ENCODE peak calls at places on chromosome 7, in four cellular contexts. T is HepG2, J is IMR-90, G is K562. F is an unnamed sample.

GRCh38 chr7:157827045-157827862 is 490.4 kb downstream of the DNAJB6 start:
- DNase-seq in T (no peak), J (no peak), G (no peak), F (no peak)

GRCh38 chr7:101138149-101138870 is 11.4 kb downstream of the SERPINE1 start:
- DNase-seq in T (peak), J (peak), G (peak), F (peak)

GRCh38 chr7:81447351-81447952 is 322.4 kb downstream of the HGF start:
- DNase-seq in T (peak), J (peak), G (no peak), F (peak)

GRCh38 chr7:127474457-127474856 is 81.9 kb upstream of the ZNF800 start:
- DNase-seq in T (no peak), J (peak), G (no peak), F (no peak)

GRCh38 chr7:100801833-100802568 is 25.3 kb downstream of the EPHB4 start:
- DNase-seq in T (peak), J (peak), G (peak), F (peak)

GRCh38 chr7:47538846-47539311 is 43.0 kb downstream of the TNS3 start:
- DNase-seq in T (peak), J (no peak), G (no peak), F (peak)

GRCh38 chr7:76051840-76052239 is 3.9 kb downstream of the MDH2 start:
- DNase-seq in T (no peak), J (peak), G (no peak), F (no peak)

GRCh38 chr7:10874666-10875065 is 99.0 kb upstream of the PHF14 start:
- DNase-seq in T (peak), J (no peak), G (no peak), F (no peak)

GRCh38 chr7:50661345-50662058 is 96.3 kb upstream of the DDC start:
- DNase-seq in T (no peak), J (no peak), G (no peak), F (no peak)

GRCh38 chr7:129367700-129368388 is 66.4 kb upstream of the STRIP2 start:
- DNase-seq in T (peak), J (peak), G (peak), F (peak)
- TF ChIP-seq POLR2A in T (no peak), J (no peak), G (no peak), F (no peak)

DNA sequence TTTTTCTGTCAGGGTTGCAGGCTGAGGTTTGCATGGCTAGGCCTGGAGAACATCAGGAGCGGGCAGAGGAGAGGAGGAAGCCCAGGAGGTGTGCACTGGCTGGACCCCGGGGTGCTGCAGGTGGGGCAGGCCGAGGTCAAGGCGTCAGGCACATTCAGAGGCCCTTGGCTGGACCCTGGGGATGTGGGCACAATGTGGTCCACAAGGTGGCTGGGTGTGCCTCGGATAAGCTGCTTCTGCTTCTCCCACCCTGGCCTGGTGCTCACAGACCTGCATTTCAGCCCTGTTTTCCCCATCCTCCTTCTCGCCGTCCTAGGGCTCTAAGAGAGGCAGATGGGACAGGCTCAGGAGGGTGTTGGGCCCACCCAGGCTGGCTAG is 108.2 kb downstream of the ADCY1 start:
- DNase-seq in T (no peak), J (no peak), G (no peak), F (no peak)
- TF ChIP-seq MAZ in T (no peak), J (no peak), G (no peak), F (no peak)

GRCh38 chr7:155129789-155130188 is 59.7 kb downstream of the HTR5A start:
- DNase-seq in T (no peak), J (no peak), G (no peak), F (no peak)
- H3K27ac ChIP-seq in T (no peak), J (no peak), G (no peak), F (no peak)

GRCh38 chr7:518630-519428 is 817 bp downstream of the PDGFA start:
- DNase-seq in T (no peak), J (peak), G (peak), F (peak)
- TF ChIP-seq POLR2A in T (no peak), J (no peak), G (no peak), F (peak)

GRCh38 chr7:73941836-73942551 is 81.0 kb downstream of the TMEM270 start:
- DNase-seq in T (peak), J (peak), G (no peak), F (peak)
- TF ChIP-seq MAZ in T (no peak), J (no peak), G (no peak), F (no peak)

DNA sequence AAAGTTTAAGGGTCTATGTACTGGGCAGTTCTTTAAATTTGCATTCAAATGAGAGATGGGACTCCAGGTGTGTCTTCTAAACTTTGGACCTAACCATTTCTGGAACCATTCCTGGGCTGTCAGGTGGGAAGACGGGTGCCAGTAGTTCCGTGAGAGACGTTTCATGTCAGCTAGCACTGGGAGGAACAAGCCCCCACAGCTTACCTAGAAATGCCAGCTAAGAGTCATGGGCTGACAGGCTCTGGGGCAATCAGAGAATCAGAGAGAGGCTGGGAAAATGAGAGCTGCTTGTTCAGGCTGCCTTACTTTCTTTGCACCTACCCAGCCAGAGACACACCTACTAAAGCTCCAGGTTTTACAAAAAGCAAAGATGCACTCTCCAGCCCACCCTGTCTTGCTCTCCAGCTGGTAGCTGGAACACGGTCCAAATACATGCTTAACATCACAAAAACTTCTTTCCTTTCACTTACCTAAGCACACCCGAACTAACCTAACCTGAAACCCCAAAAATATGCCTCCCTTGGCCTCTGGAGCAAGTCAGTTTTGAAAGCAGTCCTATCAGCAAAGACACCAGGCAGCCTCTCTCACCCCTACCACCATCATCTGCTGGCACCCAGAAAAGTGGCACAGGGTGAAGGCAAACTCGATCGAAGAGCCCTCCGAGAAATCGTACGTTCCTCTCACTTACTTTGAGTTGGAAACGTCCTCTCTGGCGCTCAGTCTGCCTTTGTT is 616 bp downstream of the PTN start:
- DNase-seq in T (no peak), J (peak), G (no peak), F (no peak)
- H3K27ac ChIP-seq in T (no peak), J (peak), G (no peak), F (no peak)

GRCh38 chr7:2383543-2384274 is 19.7 kb upstream of the CHST12 start:
- DNase-seq in T (no peak), J (no peak), G (no peak), F (no peak)
- TF ChIP-seq POLR2A in T (peak), J (no peak), G (no peak), F (no peak)

GRCh38 chr7:64888901-64889685 is 14.0 kb upstream of the ZNF273 start:
- DNase-seq in T (no peak), J (no peak), G (no peak), F (no peak)

GRCh38 chr7:64888561-64888900 is 14.5 kb upstream of the ZNF273 start:
- DNase-seq in T (no peak), J (no peak), G (no peak), F (no peak)

GRCh38 chr7:64887756-64888508 is 15.1 kb upstream of the ZNF273 start:
- DNase-seq in T (peak), J (no peak), G (no peak), F (no peak)

GRCh38 chr7:64890761-64891666 is 12.1 kb upstream of the ZNF273 start:
- DNase-seq in T (no peak), J (no peak), G (peak), F (no peak)

DNA sequence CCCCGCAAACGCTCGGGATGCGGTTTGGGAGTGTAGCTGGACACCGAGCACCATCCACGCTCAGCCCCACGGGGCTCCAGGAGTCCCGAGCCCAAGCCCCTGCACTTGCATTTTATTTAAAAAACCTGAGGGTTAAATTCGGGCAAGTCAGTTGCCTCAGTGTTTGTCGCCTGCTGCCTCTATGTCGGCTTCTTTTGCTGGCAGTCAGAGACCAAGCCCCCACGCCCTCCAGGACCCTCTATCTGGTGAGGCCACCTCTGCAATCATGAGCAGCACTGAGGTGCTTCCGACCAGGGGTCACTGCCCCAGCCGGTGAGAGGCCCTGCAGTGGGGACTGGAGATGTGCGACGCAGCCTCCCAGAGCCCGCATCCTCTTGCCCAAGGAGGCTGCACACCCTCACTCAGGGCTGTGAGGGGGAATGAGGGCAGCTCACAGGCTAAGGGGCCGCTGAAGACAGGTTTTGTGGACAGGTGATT is 13.3 kb upstream of the ZNF273 start:
- DNase-seq in T (no peak), J (no peak), G (no peak), F (no peak)
- TF ChIP-seq MAZ in T (no peak), J (no peak), G (no peak), F (no peak)

DNA sequence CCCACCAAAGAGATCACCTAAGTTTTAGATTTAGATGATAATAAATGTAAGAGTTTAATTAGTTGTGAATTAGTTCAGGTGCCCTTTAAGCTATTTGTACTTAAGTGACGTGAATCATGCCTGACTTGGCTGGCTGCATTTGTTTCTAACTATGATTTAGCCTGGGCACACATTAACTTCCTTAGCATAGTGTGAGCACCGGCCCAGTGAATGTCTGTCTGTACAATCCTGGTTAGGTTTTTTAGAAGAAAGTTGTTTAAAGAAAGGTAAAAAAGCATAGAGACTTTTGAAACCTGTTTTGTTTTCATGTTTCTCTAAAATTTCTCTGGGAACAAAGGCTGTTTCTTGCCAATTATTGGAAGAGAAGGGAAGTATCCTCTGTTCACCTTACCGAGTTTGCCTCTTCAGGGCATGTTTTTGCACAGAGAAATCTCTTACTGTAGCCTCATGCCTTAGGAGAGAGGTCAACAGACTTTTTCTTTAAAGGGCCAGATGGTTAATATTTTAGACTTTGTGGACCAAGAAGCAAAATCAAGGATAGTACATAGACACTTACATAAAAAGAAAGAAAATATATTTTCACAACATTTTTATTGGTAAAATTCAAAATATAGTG is 42.9 kb upstream of the MET start:
- DNase-seq in T (no peak), J (peak), G (no peak), F (no peak)
- H3K27ac ChIP-seq in T (no peak), J (no peak), G (no peak), F (peak)

F was measured in A549.